ENCODE peak calls at places on chromosomes 4 and X, in five cellular contexts. L is A549, I is K562, G is SK-N-SH, J is IMR-90. K is an unnamed sample.

GRCh38 chr4:71729856-71730255 is 54.0 kb downstream of the GC start:
- DNase-seq in L (no peak), I (no peak), G (no peak), J (no peak), K (no peak)

GRCh38 chrX:13009256-13009655 is 34.3 kb downstream of the TMSB4X start:
- DNase-seq in L (no peak), I (no peak), G (no peak), J (no peak), K (no peak)

GRCh38 chr4:122234686-122235085 is 82.6 kb downstream of the BLTP1 start:
- DNase-seq in L (no peak), I (no peak), G (no peak), J (no peak), K (no peak)

GRCh38 chrX:38717871-38718270 is 83.4 kb upstream of the MID1IP1 start:
- DNase-seq in L (peak), I (peak), G (peak), J (peak), K (no peak)

GRCh38 chr4:1326751-1327525 is 20.1 kb upstream of the UVSSA start:
- DNase-seq in L (no peak), I (no peak), G (no peak), J (no peak), K (no peak)

GRCh38 chrX:28586891-28587635 is at the start of gene IL1RAPL1:
- DNase-seq in L (peak), I (no peak), G (no peak), J (peak), K (no peak)

GRCh38 chrX:72201836-72202536 is 20.4 kb downstream of the PIN4 start:
- DNase-seq in L (no peak), I (no peak), G (no peak), J (peak), K (no peak)

GRCh38 chr4:84697615-84698201 is 114.8 kb downstream of the CDS1 start:
- DNase-seq in L (no peak), I (no peak), G (no peak), J (peak), K (no peak)

GRCh38 chr4:7328913-7329638 is 105.7 kb downstream of the PSAPL1 start:
- DNase-seq in L (peak), I (no peak), G (no peak), J (peak), K (no peak)

GRCh38 chr4:104302731-104303130 is 192.0 kb downstream of the CXXC4 start:
- DNase-seq in L (no peak), I (no peak), G (no peak), J (no peak), K (no peak)

GRCh38 chr4:142615324-142615665 is 230.8 kb downstream of the INPP4B start:
- DNase-seq in L (no peak), I (no peak), G (no peak), J (peak), K (no peak)

GRCh38 chr4:150491132-150492049 is 90.6 kb upstream of the MAB21L2 start:
- DNase-seq in L (no peak), I (no peak), G (no peak), J (no peak), K (no peak)

GRCh38 chr4:130296448-130296847 is 1200.5 kb downstream of the C4orf33 start:
- DNase-seq in L (no peak), I (no peak), G (no peak), J (no peak), K (no peak)

GRCh38 chr4:8019396-8020365 is 80.0 kb upstream of the AFAP1 start:
- DNase-seq in L (no peak), I (no peak), G (peak), J (no peak), K (no peak)

GRCh38 chr4:151797853-151798252 is 37.0 kb upstream of the GATB start:
- DNase-seq in L (no peak), I (no peak), G (no peak), J (no peak), K (no peak)
- TF ChIP-seq RCOR1 in L (no peak), I (no peak), G (no peak), J (no peak), K (no peak)

GRCh38 chr4:42750091-42750490 is 93.2 kb upstream of the ATP8A1 start:
- DNase-seq in L (no peak), I (no peak), G (peak), J (no peak), K (peak)
- TF ChIP-seq CTCF in L (no peak), I (no peak), G (peak), J (no peak), K (peak)

DNA sequence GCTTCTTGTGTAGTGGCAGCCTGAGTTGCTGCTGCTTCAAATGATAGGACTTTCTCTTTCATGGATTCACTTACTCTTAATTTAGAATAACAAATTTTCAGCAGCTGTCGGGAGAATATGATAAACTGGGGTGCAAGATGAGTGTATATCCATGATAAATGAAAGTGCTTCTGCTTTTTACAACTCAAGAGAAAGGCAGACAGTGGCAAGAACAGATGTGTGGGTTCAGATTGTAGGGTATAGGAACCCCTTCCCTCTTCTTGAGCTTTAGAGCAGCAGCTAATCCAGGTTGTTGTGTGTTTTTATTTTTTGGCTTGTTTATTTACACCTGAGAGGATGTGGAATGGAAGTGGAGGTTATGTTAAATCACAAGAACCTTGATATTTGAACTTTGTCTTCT is 1.1 kb downstream of the SH3BGRL start:
- DNase-seq in L (no peak), I (no peak), G (no peak), J (no peak), K (no peak)
- TF ChIP-seq RCOR1 in L (no peak), I (no peak), G (no peak), J (no peak), K (no peak)

GRCh38 chr4:183698909-183699308 is 39.8 kb downstream of the TRAPPC11 start:
- DNase-seq in L (no peak), I (no peak), G (no peak), J (no peak), K (no peak)
- TF ChIP-seq CTCF in L (no peak), I (no peak), G (no peak), J (no peak), K (no peak)

DNA sequence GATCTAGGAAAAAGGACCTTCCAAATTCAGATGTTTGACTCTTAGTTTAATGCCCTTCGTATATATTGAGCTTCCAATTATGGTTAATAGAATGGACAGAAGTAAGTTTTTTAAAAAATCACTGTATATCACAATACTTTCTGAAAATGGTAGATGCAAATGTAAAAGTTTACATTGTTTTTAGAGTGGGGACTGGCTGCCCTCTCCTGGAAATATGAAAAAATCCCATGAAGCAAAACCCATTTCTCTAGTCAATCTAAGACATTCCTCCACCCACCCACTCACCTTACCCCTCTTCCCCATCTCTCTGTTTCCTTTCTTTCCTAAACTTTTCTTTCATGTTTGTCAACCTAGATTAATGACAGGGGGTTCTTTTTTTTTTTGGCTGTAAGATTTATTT is 134.5 kb downstream of the ARHGAP6 start:
- DNase-seq in L (no peak), I (peak), G (no peak), J (peak), K (no peak)
- TF ChIP-seq RCOR1 in L (no peak), I (no peak), G (no peak), J (no peak), K (no peak)

DNA sequence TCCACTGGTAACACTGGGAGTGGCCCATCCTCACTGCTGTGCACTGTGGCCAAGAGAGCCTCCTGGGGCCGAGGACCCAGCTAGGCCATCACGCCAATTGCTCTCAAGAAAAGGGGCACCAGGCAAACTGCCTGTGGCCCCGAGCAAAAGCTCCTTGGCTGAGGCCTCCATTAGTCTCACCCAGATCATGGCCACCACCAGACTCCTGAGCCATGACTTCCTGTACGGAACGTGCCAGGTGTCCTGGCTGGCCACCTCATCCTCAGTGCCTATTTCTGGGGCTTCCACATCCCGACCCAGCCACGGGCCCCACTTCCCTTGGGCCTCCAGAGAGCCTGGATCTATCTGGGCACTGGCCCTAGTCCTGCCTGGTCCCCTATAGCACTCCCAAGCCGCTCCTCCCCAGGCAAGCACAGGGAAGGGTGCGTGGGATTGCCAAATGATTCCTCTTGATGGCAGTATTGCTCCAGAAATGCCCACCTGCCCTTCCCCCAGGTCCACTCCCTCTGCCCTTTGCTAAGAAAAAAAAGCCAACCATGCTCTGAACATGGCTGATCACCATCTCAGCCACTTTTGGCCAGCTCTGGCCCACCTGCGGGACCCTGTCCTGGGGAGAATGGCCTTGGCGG is 212.6 kb upstream of the AGTR2 start:
- DNase-seq in L (no peak), I (no peak), G (peak), J (no peak), K (no peak)
- TF ChIP-seq CTCF in L (no peak), I (peak), G (peak), J (no peak), K (peak)